ENCODE peak calls at places on chromosomes 1 and 21, in five cellular contexts. T, V, O, Z and U are unnamed samples.

GRCh38 chr1:38087676-38088075 is 41.1 kb upstream of the POU3F1 start:
- DNase-seq in T (no peak), V (no peak), O (no peak), Z (no peak), U (no peak)

GRCh38 chr1:245079021-245079609 is 75.7 kb upstream of the KIF26B start:
- DNase-seq in T (peak; percentile 80), V (no peak), O (no peak), Z (peak; percentile 34), U (no peak)

GRCh38 chr1:115098979-115099692 is 9.8 kb upstream of the TSPAN2 start:
- DNase-seq in T (peak; percentile 52), V (no peak), O (peak; percentile 38), Z (peak; percentile 55), U (no peak)

GRCh38 chr1:181189691-181190361 is 101.3 kb downstream of the IER5 start:
- DNase-seq in T (peak; percentile 69), V (peak; percentile 80), O (peak; percentile 36), Z (peak; percentile 45), U (peak; percentile 59)

GRCh38 chr1:116586741-116587143 is 15.9 kb upstream of the CD58 start:
- DNase-seq in T (no peak), V (no peak), O (no peak), Z (no peak), U (no peak)

GRCh38 chr1:115531806-115532359 is 109.9 kb upstream of the VANGL1 start:
- DNase-seq in T (peak; percentile 56), V (no peak), O (no peak), Z (no peak), U (no peak)

GRCh38 chr21:26948194-26948593 is 18.7 kb downstream of the ADAMTS5 start:
- DNase-seq in T (no peak), V (no peak), O (no peak), Z (no peak), U (no peak)

GRCh38 chr1:54671985-54672608 is 30.5 kb downstream of the MROH7 start:
- DNase-seq in T (peak; percentile 64), V (no peak), O (no peak), Z (peak; percentile 60), U (peak; percentile 55)

GRCh38 chr1:179127163-179127895 is 45.5 kb downstream of the TOR3A start:
- DNase-seq in T (peak; percentile 62), V (no peak), O (no peak), Z (peak; percentile 45), U (no peak)

GRCh38 chr1:99970713-99971255 is 988 bp downstream of the SLC35A3 start:
- DNase-seq in T (no peak), V (no peak), O (no peak), Z (no peak), U (no peak)

GRCh38 chr1:210447456-210448057 is 118.9 kb downstream of the HHAT start:
- DNase-seq in T (no peak), V (no peak), O (no peak), Z (no peak), U (no peak)

GRCh38 chr1:40072142-40072541 is 24.9 kb downstream of the PPT1 start:
- DNase-seq in T (no peak), V (no peak), O (no peak), Z (no peak), U (no peak)

GRCh38 chr1:241639653-241640148 is 468 bp downstream of the CHML start:
- DNase-seq in T (peak; percentile 44), V (peak; percentile 52), O (peak; percentile 19), Z (peak; percentile 70), U (no peak)

GRCh38 chr1:29933110-29933509 is 696.8 kb downstream of the PTPRU start:
- DNase-seq in T (no peak), V (no peak), O (no peak), Z (peak; percentile 45), U (no peak)

GRCh38 chr1:240109130-240109529 is 17.4 kb downstream of the FMN2 start:
- DNase-seq in T (no peak), V (no peak), O (no peak), Z (no peak), U (no peak)

GRCh38 chr1:201659576-201659975 is 120.6 kb downstream of the NAV1 start:
- DNase-seq in T (no peak), V (no peak), O (no peak), Z (no peak), U (no peak)

GRCh38 chr1:54977938-54978337 is 2.5 kb upstream of the TMEM61 start:
- DNase-seq in T (no peak), V (no peak), O (no peak), Z (no peak), U (no peak)

GRCh38 chr1:113895961-113896360 is 8.6 kb upstream of the BCL2L15 start:
- DNase-seq in T (no peak), V (no peak), O (no peak), Z (no peak), U (no peak)

GRCh38 chr1:230321741-230322420 is 104.3 kb downstream of the PGBD5 start:
- DNase-seq in T (no peak), V (peak; percentile 72), O (peak; percentile 38), Z (no peak), U (no peak)

GRCh38 chr1:221039616-221040015 is 160.4 kb downstream of the HLX start:
- DNase-seq in T (no peak), V (no peak), O (no peak), Z (peak; percentile 39), U (no peak)

GRCh38 chr1:206655471-206655882 is 20.1 kb downstream of the DYRK3 start:
- DNase-seq in T (peak; percentile 30), V (no peak), O (no peak), Z (no peak), U (no peak)

GRCh38 chr1:111198836-111199235 is 1.6 kb downstream of the DENND2D start:
- DNase-seq in T (no peak), V (no peak), O (no peak), Z (no peak), U (no peak)

GRCh38 chr1:89273324-89273778 is 691 bp upstream of the GBP5 start:
- DNase-seq in T (no peak), V (peak; percentile 41), O (no peak), Z (no peak), U (no peak)

GRCh38 chr1:41246568-41246967 is 4.5 kb upstream of the SCMH1 start:
- DNase-seq in T (no peak), V (no peak), O (no peak), Z (no peak), U (no peak)

GRCh38 chr1:240344918-240345317 is 253.2 kb downstream of the FMN2 start:
- DNase-seq in T (no peak), V (no peak), O (no peak), Z (no peak), U (no peak)

GRCh38 chr1:20376880-20377494 is 86.3 kb downstream of the VWA5B1 start:
- DNase-seq in T (peak; percentile 58), V (peak; percentile 61), O (peak; percentile 16), Z (peak; percentile 50), U (peak; percentile 78)

GRCh38 chr21:18521204-18521603 is 117.6 kb upstream of the TMPRSS15 start:
- DNase-seq in T (no peak), V (no peak), O (no peak), Z (no peak), U (no peak)

GRCh38 chr1:98870959-98871903 is 133.4 kb downstream of the PLPPR5 start:
- DNase-seq in T (no peak), V (no peak), O (no peak), Z (no peak), U (no peak)

GRCh38 chr1:186854102-186854501 is 25.4 kb downstream of the PLA2G4A start:
- DNase-seq in T (no peak), V (no peak), O (no peak), Z (no peak), U (no peak)

GRCh38 chr1:64515427-64515826 is 45.5 kb downstream of the CACHD1 start:
- DNase-seq in T (peak; percentile 90), V (peak; percentile 59), O (peak; percentile 49), Z (no peak), U (peak; percentile 91)

GRCh38 chr1:112358061-112358770 is 37.8 kb upstream of the CTTNBP2NL start:
- DNase-seq in T (peak; percentile 65), V (no peak), O (no peak), Z (peak; percentile 7), U (no peak)

GRCh38 chr1:112358798-112359408 is 37.1 kb upstream of the CTTNBP2NL start:
- DNase-seq in T (peak; percentile 87), V (peak; percentile 86), O (peak; percentile 64), Z (peak; percentile 44), U (peak; percentile 78)

GRCh38 chr1:112357467-112357866 is 38.5 kb upstream of the CTTNBP2NL start:
- DNase-seq in T (no peak), V (no peak), O (no peak), Z (no peak), U (no peak)

GRCh38 chr1:112363636-112364035 is 32.4 kb upstream of the CTTNBP2NL start:
- DNase-seq in T (peak; percentile 49), V (no peak), O (no peak), Z (no peak), U (no peak)

DNA sequence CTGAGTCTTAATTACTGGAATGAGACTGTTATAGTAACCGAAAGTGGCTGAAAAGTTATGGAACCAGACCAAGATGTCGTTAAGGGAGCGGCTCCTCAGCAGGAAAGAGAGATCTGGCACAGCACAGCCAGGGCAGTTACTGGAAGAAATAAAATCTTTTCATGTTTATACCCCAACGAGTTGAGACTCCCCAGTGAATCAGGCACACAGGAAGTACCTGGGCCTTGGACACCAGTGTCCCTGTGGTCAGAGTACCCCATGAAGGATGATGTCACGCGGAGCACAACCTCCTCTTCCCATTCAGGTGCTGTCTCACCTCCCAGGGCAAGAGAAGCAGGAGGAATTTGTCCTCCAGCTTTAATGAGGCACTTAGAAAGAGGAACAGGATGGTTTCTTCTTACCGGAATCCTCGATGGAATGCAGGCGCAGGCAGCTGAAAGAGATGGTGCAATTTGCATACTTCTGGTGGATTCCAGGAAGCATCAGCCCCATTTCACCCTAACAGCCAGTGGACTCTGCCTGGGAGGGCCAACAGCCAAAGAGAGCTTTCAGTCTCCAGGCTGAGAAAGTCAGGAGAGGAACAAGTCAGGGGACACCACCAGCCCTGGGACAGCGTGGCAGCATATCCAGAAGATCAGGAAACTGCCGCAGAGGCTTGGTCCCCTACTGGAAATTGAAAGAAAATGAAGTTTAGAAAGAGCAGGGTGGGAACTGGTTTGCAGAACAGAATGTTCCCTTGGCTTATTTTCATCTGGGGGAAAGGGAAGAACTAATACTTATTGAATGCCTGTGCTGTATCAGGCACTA is 35.9 kb upstream of the CTTNBP2NL start:
- DNase-seq in T (peak; percentile 97), V (peak; percentile 83), O (peak; percentile 27), Z (no peak), U (peak; percentile 47)
- H3K27me3 ChIP-seq in T (peaks cover 2% of the 10 kb centered on the region), V (no peaks in the 10 kb centered on the region), O (no peaks in the 10 kb centered on the region), Z (peaks cover 13% of the 10 kb centered on the region), U (no peaks in the 10 kb centered on the region)

DNA sequence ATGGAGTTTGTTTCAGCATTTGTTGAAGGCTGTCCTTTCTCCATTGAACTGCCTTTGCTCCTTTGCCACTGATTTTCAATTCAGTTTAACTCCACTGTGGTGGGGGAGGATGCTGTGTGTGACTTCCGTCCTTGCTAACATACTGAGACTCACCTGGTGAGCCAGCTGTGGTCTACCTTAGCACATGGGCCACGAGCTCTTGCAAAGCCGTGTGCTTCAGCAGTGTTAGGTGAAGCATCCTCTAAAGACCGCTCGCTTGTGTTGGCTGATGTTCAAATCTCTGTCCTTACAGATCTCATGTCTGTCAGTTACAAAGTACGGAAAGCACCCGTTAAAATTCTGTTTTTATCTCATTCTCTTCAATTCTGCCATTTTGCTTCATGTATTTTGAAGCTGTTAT is 3.6 kb upstream of the SPATC1L start:
- DNase-seq in T (no peak), V (no peak), O (no peak), Z (no peak), U (no peak)
- H3K27me3 ChIP-seq in T (no peaks in the 10 kb centered on the region), V (no peaks in the 10 kb centered on the region), O (no peaks in the 10 kb centered on the region), Z (no peaks in the 10 kb centered on the region), U (no peaks in the 10 kb centered on the region)

GRCh38 chr1:68233202-68233601 is 879 bp upstream of the WLS start:
- DNase-seq in T (no peak), V (no peak), O (no peak), Z (peak; percentile 9), U (no peak)
- H3K27me3 ChIP-seq in T (peaks cover 2% of the 10 kb centered on the region), V (no peaks in the 10 kb centered on the region), O (no peaks in the 10 kb centered on the region), Z (no peaks in the 10 kb centered on the region), U (no peaks in the 10 kb centered on the region)

GRCh38 chr21:38652396-38652795 is 153.3 kb upstream of the ETS2 start:
- DNase-seq in T (no peak), V (no peak), O (no peak), Z (no peak), U (no peak)
- H3K27me3 ChIP-seq in T (peaks cover 41% of the 10 kb centered on the region), V (no peaks in the 10 kb centered on the region), O (peaks cover 45% of the 10 kb centered on the region), Z (peaks cover 45% of the 10 kb centered on the region), U (peaks cover 22% of the 10 kb centered on the region)